ENCODE peak calls at places on chromosomes 2 and 18, in nine cellular contexts. S is bronchial epithelial cell; H is Peyer's patch; Q is stimulated activated naive CD4-positive, alpha-beta T cell; U is EL; V is GM04503; D is stimulated activated CD8-positive, alpha-beta memory T cell treated with anti-CD3 and anti-CD28 coated beads, Interleukin-4, amount 100 ng/mL, for 48 hours; N is kidney epithelial cell; A is CD4-positive, alpha-beta T cell. I is an unnamed sample.

GRCh38 chr2:216013080-216013909 is at the start of gene MREG:
- DNase-seq in S (peak), H (peak), Q (peak), U (peak), V (no peak), D (peak), N (peak), A (peak), I (no peak)

GRCh38 chr2:38037757-38038615 is 38.0 kb downstream of the CYP1B1 start:
- DNase-seq in S (peak), H (no peak), Q (no peak), U (peak), V (peak), D (peak), N (no peak), A (no peak), I (no peak)

GRCh38 chr2:11683966-11684365 is 14.0 kb upstream of the NTSR2 start:
- DNase-seq in S (no peak), H (no peak), Q (no peak), U (no peak), V (no peak), D (no peak), N (no peak), A (no peak), I (no peak)

GRCh38 chr2:53867773-53868172 is 8.0 kb upstream of the GPR75 start:
- DNase-seq in S (no peak), H (no peak), Q (no peak), U (no peak), V (no peak), D (no peak), N (no peak), A (no peak), I (no peak)

GRCh38 chr2:61671561-61672315 is 133.6 kb upstream of the XPO1 start:
- DNase-seq in S (peak), H (no peak), Q (no peak), U (no peak), V (peak), D (no peak), N (no peak), A (no peak), I (peak)

GRCh38 chr2:33505966-33506365 is 29.5 kb downstream of the RASGRP3 start:
- DNase-seq in S (no peak), H (no peak), Q (no peak), U (no peak), V (no peak), D (no peak), N (no peak), A (no peak), I (no peak)

GRCh38 chr2:25955036-25955435 is 27.3 kb downstream of the KIF3C start:
- DNase-seq in S (no peak), H (no peak), Q (no peak), U (peak), V (no peak), D (no peak), N (no peak), A (no peak), I (no peak)

GRCh38 chr18:9741821-9742541 is 33.9 kb downstream of the RAB31 start:
- DNase-seq in S (no peak), H (no peak), Q (no peak), U (peak), V (peak), D (no peak), N (no peak), A (no peak), I (no peak)

GRCh38 chr2:86143307-86143706 is 37.3 kb downstream of the PTCD3 start:
- DNase-seq in S (no peak), H (no peak), Q (no peak), U (no peak), V (no peak), D (no peak), N (no peak), A (no peak), I (no peak)

GRCh38 chr18:73564073-73564472 is 583.6 kb downstream of the FBXO15 start:
- DNase-seq in S (peak), H (no peak), Q (no peak), U (peak), V (no peak), D (no peak), N (peak), A (no peak), I (peak)

GRCh38 chr2:85063981-85064599 is 69.1 kb upstream of the TCF7L1 start:
- DNase-seq in S (no peak), H (no peak), Q (no peak), U (no peak), V (no peak), D (no peak), N (no peak), A (no peak), I (no peak)

GRCh38 chr2:144094408-144095151 is 425.3 kb downstream of the ZEB2 start:
- DNase-seq in S (no peak), H (no peak), Q (no peak), U (no peak), V (no peak), D (no peak), N (no peak), A (no peak), I (no peak)

GRCh38 chr18:79953921-79954651 is 2.6 kb upstream of the SLC66A2 start:
- DNase-seq in S (peak), H (no peak), Q (no peak), U (no peak), V (no peak), D (peak), N (no peak), A (no peak), I (peak)

GRCh38 chr18:33749831-33750230 is 171.8 kb downstream of the ASXL3 start:
- DNase-seq in S (no peak), H (no peak), Q (no peak), U (no peak), V (no peak), D (no peak), N (no peak), A (no peak), I (no peak)

GRCh38 chr2:110727923-110728322 is 4.5 kb upstream of the ACOXL start:
- DNase-seq in S (no peak), H (no peak), Q (no peak), U (no peak), V (no peak), D (no peak), N (no peak), A (no peak), I (no peak)

GRCh38 chr2:69214898-69215297 is 172.1 kb downstream of the GFPT1 start:
- DNase-seq in S (peak), H (no peak), Q (no peak), U (peak), V (no peak), D (no peak), N (no peak), A (no peak), I (no peak)

GRCh38 chr18:74289946-74290478 is 1.8 kb downstream of the CYB5A start:
- DNase-seq in S (no peak), H (no peak), Q (no peak), U (no peak), V (no peak), D (no peak), N (no peak), A (no peak), I (no peak)

GRCh38 chr2:2101924-2102323 is 229.2 kb downstream of the MYT1L start:
- DNase-seq in S (peak), H (no peak), Q (no peak), U (no peak), V (no peak), D (no peak), N (no peak), A (no peak), I (no peak)

GRCh38 chr2:154670083-154670482 is 28.4 kb upstream of the KCNJ3 start:
- DNase-seq in S (no peak), H (no peak), Q (no peak), U (no peak), V (no peak), D (no peak), N (no peak), A (no peak), I (no peak)

GRCh38 chr2:72887032-72887835 is at the start of gene SPR:
- DNase-seq in S (peak), H (peak), Q (peak), U (peak), V (peak), D (peak), N (no peak), A (no peak), I (no peak)

GRCh38 chr2:88828397-88829137 is 137.1 kb downstream of the RPIA start:
- DNase-seq in S (peak), H (no peak), Q (no peak), U (peak), V (no peak), D (no peak), N (no peak), A (no peak), I (no peak)

GRCh38 chr2:26229595-26229994 is 14.8 kb downstream of the HADHA start:
- DNase-seq in S (no peak), H (no peak), Q (no peak), U (no peak), V (no peak), D (no peak), N (no peak), A (no peak), I (no peak)

GRCh38 chr2:85830645-85831044 is 58.1 kb downstream of the ST3GAL5 start:
- DNase-seq in S (peak), H (no peak), Q (no peak), U (no peak), V (no peak), D (no peak), N (no peak), A (no peak), I (no peak)

GRCh38 chr18:46676162-46676830 is 19.3 kb upstream of the LOXHD1 start:
- DNase-seq in S (no peak), H (no peak), Q (no peak), U (peak), V (no peak), D (no peak), N (peak), A (no peak), I (no peak)

GRCh38 chr2:110101280-110101844 is 14.3 kb downstream of the MALL start:
- DNase-seq in S (peak), H (peak), Q (no peak), U (peak), V (peak), D (peak), N (peak), A (no peak), I (peak)

GRCh38 chr2:144516417-144516980 is 3.4 kb downstream of the ZEB2 start:
- DNase-seq in S (no peak), H (no peak), Q (no peak), U (peak), V (no peak), D (peak), N (no peak), A (no peak), I (no peak)

GRCh38 chr2:172113617-172114016 is 10.9 kb upstream of the DLX2 start:
- DNase-seq in S (no peak), H (no peak), Q (no peak), U (peak), V (no peak), D (no peak), N (no peak), A (no peak), I (no peak)

GRCh38 chr2:109623923-109624322 is 9.8 kb downstream of the SOWAHC start:
- DNase-seq in S (no peak), H (no peak), Q (no peak), U (no peak), V (no peak), D (no peak), N (no peak), A (no peak), I (no peak)

GRCh38 chr2:59774821-59775463 is 778.5 kb downstream of the BCL11A start:
- DNase-seq in S (no peak), H (no peak), Q (no peak), U (no peak), V (no peak), D (no peak), N (no peak), A (no peak), I (no peak)

GRCh38 chr2:239258248-239258647 is 142.6 kb downstream of the HDAC4 start:
- DNase-seq in S (no peak), H (no peak), Q (no peak), U (no peak), V (no peak), D (no peak), N (no peak), A (no peak), I (no peak)

GRCh38 chr2:6877402-6878305 is at the start of gene RSAD2:
- DNase-seq in S (peak), H (peak), Q (peak), U (peak), V (no peak), D (peak), N (no peak), A (no peak), I (peak)

GRCh38 chr18:13556497-13556896 is 169.9 kb downstream of the FAM210A start:
- DNase-seq in S (no peak), H (no peak), Q (no peak), U (no peak), V (no peak), D (no peak), N (no peak), A (no peak), I (no peak)

GRCh38 chr2:176174382-176174834 is 14.1 kb upstream of the HOXD1 start:
- DNase-seq in S (no peak), H (no peak), Q (no peak), U (no peak), V (no peak), D (no peak), N (no peak), A (no peak), I (no peak)

I was measured in epithelial cell of prostate.